ENCODE peak calls at places on chromosomes 13 and 19, in seven cellular contexts. One of them, this sample, is unnamed. For H3K4me1, the result is how much of the 10 kb centered on the place peaks cover.

GRCh38 chr19:9043524-9043923 is 33.3 kb upstream of the MUC16 start:
- DNase-seq in K562: no peak
- DNase-seq in SK-N-SH: no peak
- DNase-seq in HCT116: no peak
- DNase-seq in H1: no peak
- DNase-seq in HepG2: no peak
- DNase-seq in GM12878: no peak
- DNase-seq in this sample: no peak

GRCh38 chr13:95862401-95862800 is 185.5 kb downstream of the DNAJC3 start:
- DNase-seq in K562: no peak
- DNase-seq in SK-N-SH: no peak
- DNase-seq in HCT116: no peak
- DNase-seq in H1: no peak
- DNase-seq in HepG2: no peak
- DNase-seq in GM12878: no peak
- DNase-seq in this sample: no peak

GRCh38 chr13:106534844-106535551 is 464 bp downstream of the EFNB2 start:
- DNase-seq in K562: no peak
- DNase-seq in SK-N-SH: no peak
- DNase-seq in HCT116: no peak
- DNase-seq in H1: no peak
- DNase-seq in HepG2: no peak
- DNase-seq in GM12878: no peak
- DNase-seq in this sample: no peak

GRCh38 chr13:48144413-48145035 is 49.6 kb upstream of the MED4 start:
- DNase-seq in K562: no peak
- DNase-seq in SK-N-SH: no peak
- DNase-seq in HCT116: no peak
- DNase-seq in H1: no peak
- DNase-seq in HepG2: no peak
- DNase-seq in GM12878: no peak
- DNase-seq in this sample: no peak

GRCh38 chr13:103199380-103200088 is 133.3 kb upstream of the SLC10A2 start:
- DNase-seq in K562: no peak
- DNase-seq in SK-N-SH: no peak
- DNase-seq in HCT116: no peak
- DNase-seq in H1: no peak
- DNase-seq in HepG2: no peak
- DNase-seq in GM12878: no peak
- DNase-seq in this sample: no peak

GRCh38 chr13:97371486-97372109 is 62.4 kb upstream of the RAP2A start:
- DNase-seq in K562: no peak
- DNase-seq in SK-N-SH: no peak
- DNase-seq in HCT116: no peak
- DNase-seq in H1: no peak
- DNase-seq in HepG2: no peak
- DNase-seq in GM12878: no peak
- DNase-seq in this sample: no peak

GRCh38 chr13:65236841-65237418 is 1993.2 kb downstream of the PCDH9 start:
- DNase-seq in K562: no peak
- DNase-seq in SK-N-SH: no peak
- DNase-seq in HCT116: no peak
- DNase-seq in H1: no peak
- DNase-seq in HepG2: no peak
- DNase-seq in GM12878: no peak
- DNase-seq in this sample: no peak

GRCh38 chr19:42122691-42123607 is 9.3 kb downstream of the POU2F2 start:
- DNase-seq in K562: no peak
- DNase-seq in SK-N-SH: no peak
- DNase-seq in HCT116: no peak
- DNase-seq in H1: no peak
- DNase-seq in HepG2: no peak
- DNase-seq in GM12878: peak
- DNase-seq in this sample: no peak

GRCh38 chr19:19591133-19591825 is 27.2 kb downstream of the PBX4 start:
- DNase-seq in K562: no peak
- DNase-seq in SK-N-SH: no peak
- DNase-seq in HCT116: no peak
- DNase-seq in H1: peak
- DNase-seq in HepG2: peak
- DNase-seq in GM12878: peak
- DNase-seq in this sample: peak

GRCh38 chr13:108326318-108326717 is 56.8 kb downstream of the TNFSF13B start:
- DNase-seq in K562: no peak
- DNase-seq in SK-N-SH: no peak
- DNase-seq in HCT116: no peak
- DNase-seq in H1: no peak
- DNase-seq in HepG2: peak
- DNase-seq in GM12878: peak
- DNase-seq in this sample: no peak

GRCh38 chr19:13155472-13156284 is 5.5 kb downstream of the IER2 start:
- DNase-seq in K562: peak
- DNase-seq in SK-N-SH: peak
- DNase-seq in HCT116: no peak
- DNase-seq in H1: no peak
- DNase-seq in HepG2: peak
- DNase-seq in GM12878: no peak
- DNase-seq in this sample: no peak

GRCh38 chr13:72686766-72687165 is 40.7 kb downstream of the MZT1 start:
- DNase-seq in K562: no peak
- DNase-seq in SK-N-SH: no peak
- DNase-seq in HCT116: no peak
- DNase-seq in H1: no peak
- DNase-seq in HepG2: no peak
- DNase-seq in GM12878: no peak
- DNase-seq in this sample: no peak

GRCh38 chr13:26517931-26518330 is 39.6 kb upstream of the WASF3 start:
- DNase-seq in K562: no peak
- DNase-seq in SK-N-SH: no peak
- DNase-seq in HCT116: no peak
- DNase-seq in H1: no peak
- DNase-seq in HepG2: no peak
- DNase-seq in GM12878: no peak
- DNase-seq in this sample: no peak

GRCh38 chr19:15666883-15667282 is 6.0 kb upstream of the CYP4F12 start:
- DNase-seq in K562: no peak
- DNase-seq in SK-N-SH: no peak
- DNase-seq in HCT116: no peak
- DNase-seq in H1: no peak
- DNase-seq in HepG2: no peak
- DNase-seq in GM12878: no peak
- DNase-seq in this sample: no peak

GRCh38 chr13:29523199-29523931 is 72.1 kb downstream of the SLC7A1 start:
- DNase-seq in K562: no peak
- DNase-seq in SK-N-SH: no peak
- DNase-seq in HCT116: no peak
- DNase-seq in H1: no peak
- DNase-seq in HepG2: no peak
- DNase-seq in GM12878: no peak
- DNase-seq in this sample: no peak

GRCh38 chr19:17402982-17403855 is 2.2 kb downstream of the BST2 start:
- DNase-seq in K562: peak
- DNase-seq in SK-N-SH: peak
- DNase-seq in HCT116: no peak
- DNase-seq in H1: no peak
- DNase-seq in HepG2: no peak
- DNase-seq in GM12878: no peak
- DNase-seq in this sample: no peak

GRCh38 chr13:47463726-47464125 is 537.3 kb downstream of the SUCLA2 start:
- DNase-seq in K562: no peak
- DNase-seq in SK-N-SH: no peak
- DNase-seq in HCT116: no peak
- DNase-seq in H1: no peak
- DNase-seq in HepG2: no peak
- DNase-seq in GM12878: no peak
- DNase-seq in this sample: no peak

GRCh38 chr13:29594710-29595379 is 643 bp downstream of the SLC7A1 start:
- DNase-seq in K562: peak
- DNase-seq in SK-N-SH: peak
- DNase-seq in HCT116: no peak
- DNase-seq in H1: no peak
- DNase-seq in HepG2: no peak
- DNase-seq in GM12878: no peak
- DNase-seq in this sample: no peak

GRCh38 chr13:27728271-27728670 is 64.0 kb upstream of the GSX1 start:
- DNase-seq in K562: no peak
- DNase-seq in SK-N-SH: no peak
- DNase-seq in HCT116: no peak
- DNase-seq in H1: no peak
- DNase-seq in HepG2: no peak
- DNase-seq in GM12878: no peak
- DNase-seq in this sample: no peak

GRCh38 chr13:61695147-61695546 is 279.5 kb upstream of the PCDH20 start:
- DNase-seq in K562: no peak
- DNase-seq in SK-N-SH: no peak
- DNase-seq in HCT116: peak
- DNase-seq in H1: no peak
- DNase-seq in HepG2: no peak
- DNase-seq in GM12878: no peak
- DNase-seq in this sample: no peak

GRCh38 chr13:66468656-66469055 is 761.5 kb downstream of the PCDH9 start:
- DNase-seq in K562: no peak
- DNase-seq in SK-N-SH: no peak
- DNase-seq in HCT116: no peak
- DNase-seq in H1: no peak
- DNase-seq in HepG2: no peak
- DNase-seq in GM12878: no peak
- DNase-seq in this sample: no peak

GRCh38 chr19:29860492-29860891 is 48.7 kb downstream of the CCNE1 start:
- DNase-seq in K562: peak
- DNase-seq in SK-N-SH: no peak
- DNase-seq in HCT116: peak
- DNase-seq in H1: no peak
- DNase-seq in HepG2: no peak
- DNase-seq in GM12878: no peak
- DNase-seq in this sample: no peak

GRCh38 chr19:31220540-31220939 is 128.7 kb downstream of the TSHZ3 start:
- DNase-seq in K562: peak
- DNase-seq in SK-N-SH: no peak
- DNase-seq in HCT116: no peak
- DNase-seq in H1: no peak
- DNase-seq in HepG2: no peak
- DNase-seq in GM12878: no peak
- DNase-seq in this sample: no peak

GRCh38 chr13:113153810-113154748 is 4.4 kb upstream of the PROZ start:
- DNase-seq in K562: peak
- DNase-seq in SK-N-SH: peak
- DNase-seq in HCT116: peak
- DNase-seq in H1: no peak
- DNase-seq in HepG2: peak
- DNase-seq in GM12878: peak
- DNase-seq in this sample: no peak

DNA sequence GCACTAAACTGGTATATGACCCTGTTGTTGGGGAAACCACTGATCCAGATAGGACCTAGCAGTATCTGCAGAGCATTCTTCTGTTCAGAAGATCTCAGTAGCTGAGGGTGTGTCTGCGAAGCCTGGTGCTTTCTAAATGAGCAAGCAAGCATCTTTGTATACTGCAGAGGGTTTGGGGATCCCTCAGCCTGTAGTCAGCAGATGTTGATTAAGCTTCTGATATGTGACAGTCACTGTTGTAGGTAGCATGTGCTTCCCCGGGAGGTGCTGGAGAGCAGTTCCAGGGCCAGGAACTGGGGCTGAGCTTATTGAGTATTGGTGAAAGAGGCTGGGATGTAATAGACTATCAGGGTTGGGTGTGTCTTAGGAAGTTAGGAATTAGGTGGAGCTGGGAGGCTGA is 1.5 kb downstream of the SCAF1 start:
- DNase-seq in K562: peak
- DNase-seq in SK-N-SH: no peak
- DNase-seq in HCT116: no peak
- DNase-seq in H1: no peak
- DNase-seq in HepG2: no peak
- DNase-seq in GM12878: no peak
- DNase-seq in this sample: no peak
- H3K4me3 ChIP-seq in K562: peak
- H3K4me3 ChIP-seq in SK-N-SH: peak
- H3K4me3 ChIP-seq in HCT116: peak
- H3K4me3 ChIP-seq in H1: peak
- H3K4me3 ChIP-seq in HepG2: peak
- H3K4me3 ChIP-seq in GM12878: peak
- H3K4me3 ChIP-seq in this sample: no peak

GRCh38 chr13:98524793-98525192 is 52.1 kb downstream of the STK24 start:
- DNase-seq in K562: no peak
- DNase-seq in SK-N-SH: no peak
- DNase-seq in HCT116: no peak
- DNase-seq in H1: no peak
- DNase-seq in HepG2: no peak
- DNase-seq in GM12878: no peak
- DNase-seq in this sample: no peak
- H3K4me1 ChIP-seq in K562: under half
- H3K4me1 ChIP-seq in SK-N-SH: under half
- H3K4me1 ChIP-seq in HCT116: under half
- H3K4me1 ChIP-seq in H1: under half
- H3K4me1 ChIP-seq in HepG2: under half
- H3K4me1 ChIP-seq in GM12878: half or more
- H3K4me1 ChIP-seq in this sample: under half

GRCh38 chr19:46616631-46617322 is 8.1 kb downstream of the PTGIR start:
- DNase-seq in K562: peak
- DNase-seq in SK-N-SH: peak
- DNase-seq in HCT116: peak
- DNase-seq in H1: no peak
- DNase-seq in HepG2: peak
- DNase-seq in GM12878: no peak
- DNase-seq in this sample: no peak
- TF ChIP-seq SIN3A in K562: no peak
- TF ChIP-seq SIN3A in SK-N-SH: no peak
- TF ChIP-seq SIN3A in HCT116: no peak
- TF ChIP-seq SIN3A in H1: no peak
- TF ChIP-seq SIN3A in HepG2: no peak
- TF ChIP-seq SIN3A in GM12878: no peak
- TF ChIP-seq SIN3A in this sample: no peak

DNA sequence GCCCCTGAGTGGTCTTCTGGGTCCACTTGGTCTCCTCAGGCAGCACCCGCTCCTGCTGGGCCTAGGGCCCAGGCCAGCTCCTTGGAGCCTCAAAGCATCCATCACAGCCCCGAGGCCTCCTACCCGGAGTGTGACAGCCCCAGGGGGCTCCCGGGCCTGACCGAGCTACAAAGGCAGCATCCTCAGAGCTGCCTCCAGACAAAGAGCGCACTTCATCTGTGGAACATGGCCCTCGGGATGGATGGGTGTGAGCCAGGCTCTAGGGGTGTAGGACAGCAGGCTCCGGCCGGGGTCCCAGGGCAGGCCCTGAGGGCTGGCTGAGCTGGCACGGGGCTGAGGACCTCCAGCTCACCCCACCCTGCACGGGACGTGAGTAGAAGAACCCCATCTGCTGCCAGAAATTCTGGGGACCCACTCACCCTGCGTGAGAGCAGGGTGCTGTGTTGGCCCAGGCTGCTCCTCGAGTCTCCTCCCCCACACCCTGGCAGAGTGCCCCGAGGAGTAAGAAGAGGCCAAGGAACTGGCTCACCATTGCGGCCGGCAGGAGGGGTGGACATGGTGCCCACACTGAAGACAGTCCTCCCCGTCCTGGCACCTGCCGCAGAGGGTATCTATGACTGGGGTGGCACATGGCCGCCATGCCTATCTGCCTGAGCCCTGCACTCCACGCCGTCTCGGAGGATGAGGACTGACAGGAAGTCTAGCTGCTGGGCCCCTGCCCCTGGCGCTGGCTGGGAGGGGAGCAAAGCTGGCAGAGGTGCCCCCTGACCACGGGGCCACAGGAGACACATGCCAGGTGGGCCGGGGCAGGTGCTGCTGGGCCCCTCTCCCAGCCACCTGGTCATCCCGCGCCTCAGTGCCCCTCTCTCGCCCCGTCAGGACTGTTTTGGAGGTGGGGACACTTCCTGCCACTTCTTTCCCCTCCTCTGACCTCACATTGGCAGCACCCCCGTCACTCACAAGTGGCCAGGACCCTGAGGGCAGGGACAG is 22.3 kb downstream of the CEBPG start:
- DNase-seq in K562: no peak
- DNase-seq in SK-N-SH: peak
- DNase-seq in HCT116: no peak
- DNase-seq in H1: no peak
- DNase-seq in HepG2: no peak
- DNase-seq in GM12878: no peak
- DNase-seq in this sample: no peak
- H3K4me3 ChIP-seq in K562: no peak
- H3K4me3 ChIP-seq in SK-N-SH: no peak
- H3K4me3 ChIP-seq in HCT116: no peak
- H3K4me3 ChIP-seq in H1: no peak
- H3K4me3 ChIP-seq in HepG2: no peak
- H3K4me3 ChIP-seq in GM12878: no peak
- H3K4me3 ChIP-seq in this sample: no peak

This sample was measured in Panc1.